ENCODE peak calls at places on chromosomes 2 and 18, in ten cellular contexts. C, L, I, B, H, N, Z, J, U and P are unnamed samples.

GRCh38 chr18:57543560-57543959 is 42.9 kb downstream of the FECH start:
- DNase-seq in C (no peak), L (no peak), I (no peak), B (no peak), H (no peak), N (no peak), Z (no peak), J (no peak), U (no peak), P (no peak)

GRCh38 chr2:210287301-210287700 is 27.7 kb downstream of the MYL1 start:
- DNase-seq in C (no peak), L (no peak), I (no peak), B (no peak), H (peak; percentile 9), N (no peak), Z (no peak), J (no peak), U (no peak), P (no peak)

GRCh38 chr2:240225116-240225515 is 84.7 kb upstream of the OTOS start:
- DNase-seq in C (no peak), L (no peak), I (no peak), B (no peak), H (no peak), N (no peak), Z (no peak), J (peak; percentile 10), U (peak; percentile 45), P (peak; percentile 59)

GRCh38 chr2:174224665-174225288 is 23.6 kb downstream of the OLA1 start:
- DNase-seq in C (no peak), L (no peak), I (no peak), B (no peak), H (no peak), N (no peak), Z (no peak), J (no peak), U (no peak), P (no peak)

GRCh38 chr18:80179857-80180558 is 67.3 kb downstream of the PARD6G start:
- DNase-seq in C (no peak), L (no peak), I (no peak), B (no peak), H (no peak), N (no peak), Z (no peak), J (no peak), U (no peak), P (peak; percentile 40)

GRCh38 chr2:18214936-18215335 is 336.5 kb downstream of the KCNS3 start:
- DNase-seq in C (no peak), L (no peak), I (no peak), B (no peak), H (peak; percentile 66), N (no peak), Z (no peak), J (no peak), U (no peak), P (no peak)

GRCh38 chr2:98801930-98802329 is 71.0 kb upstream of the MGAT4A start:
- DNase-seq in C (no peak), L (no peak), I (no peak), B (no peak), H (no peak), N (no peak), Z (no peak), J (no peak), U (peak; percentile 61), P (no peak)

GRCh38 chr2:215149060-215149459 is 10.6 kb upstream of the ABCA12 start:
- DNase-seq in C (no peak), L (no peak), I (no peak), B (no peak), H (no peak), N (no peak), Z (no peak), J (no peak), U (no peak), P (no peak)

GRCh38 chr18:49849331-49850217 is 36.2 kb upstream of the ACAA2 start:
- DNase-seq in C (no peak), L (peak; percentile 21), I (no peak), B (no peak), H (peak; percentile 94), N (peak; percentile 82), Z (no peak), J (peak; percentile 93), U (no peak), P (peak; percentile 96)

GRCh38 chr2:126802316-126802715 is 96.4 kb upstream of the TEX51 start:
- DNase-seq in C (no peak), L (no peak), I (no peak), B (no peak), H (no peak), N (no peak), Z (no peak), J (peak; percentile 31), U (no peak), P (no peak)

GRCh38 chr2:46134531-46135229 is 162.5 kb upstream of the EPAS1 start:
- DNase-seq in C (peak; percentile 36), L (peak; percentile 30), I (peak; percentile 40), B (no peak), H (peak; percentile 76), N (no peak), Z (no peak), J (no peak), U (peak; percentile 76), P (peak; percentile 76)

GRCh38 chr2:227150222-227150936 is 13.6 kb downstream of the COL4A4 start:
- DNase-seq in C (no peak), L (no peak), I (no peak), B (no peak), H (no peak), N (no peak), Z (no peak), J (no peak), U (no peak), P (no peak)

GRCh38 chr2:134234535-134234934 is 19.3 kb upstream of the MGAT5 start:
- DNase-seq in C (no peak), L (no peak), I (no peak), B (no peak), H (no peak), N (no peak), Z (no peak), J (no peak), U (no peak), P (no peak)

GRCh38 chr2:69797836-69798465 is 31.5 kb upstream of the GMCL1 start:
- DNase-seq in C (no peak), L (no peak), I (no peak), B (no peak), H (peak; percentile 65), N (no peak), Z (no peak), J (no peak), U (no peak), P (no peak)

GRCh38 chr18:26477828-26478466 is 70.4 kb downstream of the KCTD1 start:
- DNase-seq in C (no peak), L (no peak), I (no peak), B (no peak), H (no peak), N (no peak), Z (no peak), J (no peak), U (no peak), P (no peak)

GRCh38 chr2:38750011-38750792 is 959 bp downstream of the SRSF7 start:
- DNase-seq in C (peak; percentile 65), L (peak; percentile 61), I (peak; percentile 69), B (peak; percentile 56), H (peak; percentile 29), N (peak; percentile 73), Z (no peak), J (peak; percentile 80), U (peak; percentile 78), P (peak; percentile 85)

GRCh38 chr18:58567453-58568196 is 61.3 kb downstream of the ALPK2 start:
- DNase-seq in C (no peak), L (no peak), I (peak; percentile 33), B (no peak), H (peak; percentile 98), N (no peak), Z (no peak), J (no peak), U (no peak), P (no peak)

GRCh38 chr18:39199231-39199855 is 1633.7 kb upstream of the CELF4 start:
- DNase-seq in C (no peak), L (no peak), I (no peak), B (no peak), H (peak; percentile 72), N (no peak), Z (no peak), J (no peak), U (no peak), P (no peak)

DNA sequence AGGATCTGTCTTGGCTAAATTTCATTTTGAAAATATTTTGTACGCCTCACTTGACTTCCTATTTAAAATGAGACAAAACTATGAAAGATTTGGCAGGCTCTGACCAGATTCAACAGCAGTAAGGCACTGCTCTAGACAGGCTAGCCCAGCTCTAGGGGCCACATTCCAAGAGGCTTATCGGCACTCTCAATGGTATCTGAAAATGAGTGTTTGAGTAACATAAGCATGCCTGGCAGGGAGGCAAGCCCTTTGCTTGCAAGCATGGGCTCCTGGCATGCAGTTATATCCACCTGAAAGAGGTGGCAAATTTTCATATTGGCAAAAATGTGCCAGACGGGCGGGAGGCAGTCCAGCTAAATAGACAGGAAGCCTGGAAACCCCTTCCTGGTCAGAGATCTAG is 10.5 kb downstream of the CAPN13 start:
- DNase-seq in C (no peak), L (no peak), I (no peak), B (no peak), H (no peak), N (peak; percentile 69), Z (no peak), J (no peak), U (no peak), P (no peak)
- H3K4me3 ChIP-seq in C (no peak overlapping the region), L (no peak overlapping the region), I (no peak overlapping the region), B (no peak overlapping the region), H (no peak overlapping the region), N (no peak overlapping the region), Z (no peak overlapping the region), J (no peak overlapping the region), U (no peak overlapping the region), P (no peak overlapping the region)

DNA sequence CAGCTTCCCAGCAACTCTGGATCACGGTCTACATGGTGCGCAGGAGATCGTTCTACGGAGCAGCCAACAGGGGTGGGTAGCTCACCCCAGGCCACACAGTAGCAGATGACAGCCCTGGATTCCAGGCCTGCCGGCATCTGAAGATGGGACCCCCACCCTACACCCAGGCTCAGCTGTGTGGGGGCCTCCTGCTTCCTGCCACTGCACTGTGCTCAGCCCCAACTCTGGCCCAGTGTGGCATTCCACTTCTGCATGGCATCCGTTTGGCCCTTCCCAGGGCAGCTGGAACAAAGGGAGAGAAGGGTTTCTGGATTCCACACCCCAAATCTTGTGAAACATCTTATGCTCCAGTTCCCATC is 9.1 kb downstream of the PER2 start:
- DNase-seq in C (no peak), L (no peak), I (no peak), B (no peak), H (no peak), N (peak; percentile 28), Z (no peak), J (no peak), U (no peak), P (peak; percentile 58)
- H3K4me1 ChIP-seq in C (peaks cover 21% of the 10 kb centered on the region), L (peaks cover 2% of the 10 kb centered on the region), I (no peaks in the 10 kb centered on the region), B (no peaks in the 10 kb centered on the region), H (no peaks in the 10 kb centered on the region), N (peaks cover 29% of the 10 kb centered on the region), Z (no peaks in the 10 kb centered on the region), J (no peaks in the 10 kb centered on the region), U (peaks cover 7% of the 10 kb centered on the region), P (peaks cover 18% of the 10 kb centered on the region)

GRCh38 chr2:55843096-55843991 is 80.2 kb downstream of the EFEMP1 start:
- DNase-seq in C (no peak), L (no peak), I (no peak), B (no peak), H (peak; percentile 96), N (no peak), Z (no peak), J (no peak), U (no peak), P (no peak)
- H3K27ac ChIP-seq in C (no peak overlapping the region), L (no peak overlapping the region), I (peak overlapping the region; percentile 11), B (no peak overlapping the region), H (peak overlapping the region; percentile 93), N (peak overlapping the region; percentile 54), Z (no peak overlapping the region), J (peak overlapping the region; percentile 28), U (peak overlapping the region; percentile 17), P (no peak overlapping the region)

GRCh38 chr2:171432206-171432968 is 1.4 kb downstream of the METTL8 start:
- DNase-seq in C (no peak), L (no peak), I (no peak), B (no peak), H (no peak), N (no peak), Z (no peak), J (no peak), U (no peak), P (no peak)
- H3K4me3 ChIP-seq in C (no peak overlapping the region), L (no peak overlapping the region), I (no peak overlapping the region), B (no peak overlapping the region), H (peak overlapping the region; percentile 52), N (no peak overlapping the region), Z (no peak overlapping the region), J (no peak overlapping the region), U (no peak overlapping the region), P (no peak overlapping the region)